ENCODE peak calls at places on chromosomes 12 and 14, in six cellular contexts. K is SK-N-SH, I is BE2C, Q is sigmoid colon, Y is amniotic stem cell, L is adipocyte. Z is an unnamed sample.
A peak's percentile ranks its signal among the peaks of the same experiment; 100 is the strongest.

GRCh38 chr12:27549231-27549800 is 25.3 kb downstream of the PPFIBP1 start:
- DNase-seq in Q (no peak), L (peak; percentile 77), I (no peak), Y (peak; percentile 58), K (no peak), Z (no peak)

GRCh38 chr12:18158774-18159557 is 69.0 kb upstream of the RERGL start:
- DNase-seq in L (peak; percentile 68), I (peak; percentile 62), Y (peak; percentile 35), Q (no peak), K (peak; percentile 15), Z (no peak)

GRCh38 chr14:51650721-51651387 is 856 bp upstream of the FRMD6 start:
- DNase-seq in Q (peak; percentile 73), K (peak; percentile 36), L (peak; percentile 44), I (no peak), Y (no peak), Z (peak; percentile 25)

GRCh38 chr14:23877538-23878180 is 75.9 kb upstream of the DHRS4 start:
- DNase-seq in K (no peak), I (no peak), L (no peak), Q (no peak), Y (no peak), Z (no peak)

GRCh38 chr14:65258391-65258790 is 154.1 kb upstream of the FUT8 start:
- DNase-seq in Q (no peak), K (no peak), Y (no peak), I (no peak), L (peak; percentile 50), Z (no peak)

GRCh38 chr12:91053951-91054715 is 3.7 kb downstream of the KERA start:
- DNase-seq in Y (peak; percentile 51), Q (peak; percentile 57), L (peak; percentile 89), I (no peak), K (no peak), Z (no peak)

GRCh38 chr14:75283884-75284563 is 5.4 kb downstream of the FOS start:
- DNase-seq in K (no peak), L (peak; percentile 62), Y (no peak), I (no peak), Q (peak; percentile 84), Z (peak; percentile 64)

GRCh38 chr14:67232066-67232465 is 9.2 kb upstream of the PALS1 start:
- DNase-seq in I (no peak), Q (no peak), L (no peak), Y (no peak), K (peak; percentile 34), Z (no peak)

GRCh38 chr14:53849549-53849948 is 107.1 kb downstream of the BMP4 start:
- DNase-seq in Q (no peak), K (no peak), L (no peak), I (no peak), Y (no peak), Z (no peak)

GRCh38 chr12:42299392-42300308 is 26.2 kb downstream of the ZCRB1 start:
- DNase-seq in L (no peak), Y (no peak), I (no peak), Q (no peak), K (no peak), Z (no peak)

GRCh38 chr14:95068521-95068920 is 88.8 kb downstream of the DICER1 start:
- DNase-seq in K (no peak), I (no peak), Q (peak; percentile 29), L (no peak), Y (no peak), Z (no peak)

GRCh38 chr12:93789767-93790166 is 112.6 kb downstream of the CRADD start:
- DNase-seq in Q (no peak), L (peak; percentile 26), Y (no peak), I (no peak), K (no peak), Z (no peak)

GRCh38 chr14:75720828-75721227 is 59.8 kb downstream of the TTLL5 start:
- DNase-seq in L (peak; percentile 48), K (no peak), I (no peak), Q (peak; percentile 85), Y (no peak), Z (peak; percentile 69)

GRCh38 chr14:92204792-92205191 is 83.0 kb downstream of the CPSF2 start:
- DNase-seq in K (no peak), Y (no peak), L (no peak), I (no peak), Q (no peak), Z (no peak)

GRCh38 chr12:106767954-106768501 is 6.5 kb upstream of the RIC8B start:
- DNase-seq in I (no peak), K (no peak), L (peak; percentile 41), Q (no peak), Y (no peak), Z (peak; percentile 68)

GRCh38 chr12:73947627-73948026 is 590.0 kb upstream of the ATXN7L3B start:
- DNase-seq in I (no peak), Q (no peak), K (no peak), L (no peak), Y (no peak), Z (no peak)

GRCh38 chr12:110004598-110004997 is 5.4 kb downstream of the ANKRD13A start:
- DNase-seq in I (no peak), L (no peak), K (no peak), Y (no peak), Q (no peak), Z (no peak)

GRCh38 chr12:22100952-22101748 is 55.1 kb downstream of the CMAS start:
- DNase-seq in K (no peak), I (peak; percentile 49), L (peak; percentile 74), Q (no peak), Y (no peak), Z (peak; percentile 34)

GRCh38 chr12:113030875-113031525 is 25.5 kb upstream of the DTX1 start:
- DNase-seq in K (peak; percentile 71), L (peak; percentile 77), I (peak; percentile 72), Q (no peak), Y (peak; percentile 21), Z (no peak)

GRCh38 chr12:46585854-46586621 is 213.5 kb upstream of the SLC38A2 start:
- DNase-seq in Y (no peak), Q (no peak), K (no peak), L (peak; percentile 52), I (peak; percentile 35), Z (peak; percentile 48)

GRCh38 chr12:47231456-47231855 is 151.7 kb upstream of the AMIGO2 start:
- DNase-seq in Y (no peak), K (no peak), Q (no peak), L (no peak), I (no peak), Z (no peak)

GRCh38 chr12:68331500-68331868 is 678 bp downstream of the MDM1 start:
- DNase-seq in L (no peak), Q (no peak), I (no peak), K (no peak), Y (no peak), Z (no peak)

GRCh38 chr14:62409909-62410308 is 635.3 kb downstream of the KCNH5 start:
- DNase-seq in Q (no peak), K (no peak), I (no peak), Y (peak; percentile 54), L (peak; percentile 88), Z (no peak)

GRCh38 chr12:6047249-6048227 is 76.9 kb downstream of the VWF start:
- DNase-seq in I (no peak), Y (peak; percentile 68), L (peak; percentile 75), Q (no peak), K (no peak), Z (no peak)

GRCh38 chr12:84305144-84305543 is 607.5 kb downstream of the SLC6A15 start:
- DNase-seq in Q (no peak), I (no peak), K (no peak), Y (no peak), L (no peak), Z (no peak)

GRCh38 chr14:27386391-27386790 is 788.6 kb upstream of the NOVA1 start:
- DNase-seq in Q (no peak), L (peak; percentile 19), Y (no peak), K (no peak), I (no peak), Z (no peak)

GRCh38 chr12:58465418-58465817 is 454.9 kb downstream of the LRIG3 start:
- DNase-seq in Q (no peak), L (no peak), K (no peak), Y (no peak), I (no peak), Z (no peak)

GRCh38 chr12:4047441-4047840 is 174.2 kb upstream of the PARP11 start:
- DNase-seq in Q (no peak), Y (no peak), I (no peak), L (no peak), K (no peak), Z (no peak)

GRCh38 chr12:107442593-107442992 is 243.0 kb upstream of the PWP1 start:
- DNase-seq in I (no peak), Q (no peak), Y (no peak), L (no peak), K (no peak), Z (no peak)

GRCh38 chr12:8913702-8914032 is 642 bp upstream of the PHC1 start:
- DNase-seq in I (no peak), Y (no peak), Q (no peak), L (peak; percentile 43), K (no peak), Z (no peak)

GRCh38 chr12:64890873-64891468 is 66.5 kb downstream of the TBC1D30 start:
- DNase-seq in I (no peak), L (peak; percentile 89), Y (peak; percentile 21), K (peak; percentile 54), Q (no peak), Z (no peak)

GRCh38 chr14:22478670-22479069 is 110.4 kb downstream of the DAD1 start:
- DNase-seq in L (no peak), Q (no peak), Y (no peak), K (no peak), I (peak; percentile 70), Z (no peak)

GRCh38 chr14:98501836-98502235 is 770.2 kb downstream of the BCL11B start:
- DNase-seq in Q (no peak), I (no peak), K (no peak), Y (no peak), L (no peak), Z (no peak)

GRCh38 chr14:60206837-60207533 is 41.8 kb upstream of the DHRS7 start:
- DNase-seq in L (no peak), Y (no peak), I (no peak), Q (no peak), K (no peak), Z (no peak)

Z was measured in pancreas.